ENCODE peak calls at places on chromosomes 11 and 22, in ten cellular contexts. M, S, E, R, Y, V, C, I, Z and L are unnamed samples.

GRCh38 chr11:77778118-77778517 is 42.4 kb downstream of the RSF1 start:
- DNase-seq in M (no peak), S (no peak), E (no peak), R (no peak), Y (no peak), V (no peak), C (no peak), I (no peak), Z (no peak), L (no peak)

GRCh38 chr11:2305862-2306823 is 4.3 kb downstream of the TSPAN32 start:
- DNase-seq in M (peak), S (no peak), E (peak), R (no peak), Y (no peak), V (peak), C (no peak), I (peak), Z (no peak), L (no peak)

GRCh38 chr11:45144126-45145082 is 2.0 kb upstream of the PRDM11 start:
- DNase-seq in M (no peak), S (no peak), E (no peak), R (no peak), Y (no peak), V (no peak), C (no peak), I (peak), Z (no peak), L (no peak)

GRCh38 chr11:57425565-57426438 is 1.1 kb downstream of the SLC43A3 start:
- DNase-seq in M (peak), S (no peak), E (peak), R (peak), Y (no peak), V (peak), C (no peak), I (peak), Z (no peak), L (peak)

GRCh38 chr22:27022741-27023373 is 365.5 kb downstream of the MIAT start:
- DNase-seq in M (no peak), S (no peak), E (no peak), R (no peak), Y (no peak), V (no peak), C (no peak), I (no peak), Z (no peak), L (no peak)

GRCh38 chr11:39975091-39975490 is 1484.4 kb downstream of the LRRC4C start:
- DNase-seq in M (no peak), S (no peak), E (no peak), R (no peak), Y (no peak), V (no peak), C (no peak), I (no peak), Z (no peak), L (no peak)

GRCh38 chr11:35148163-35148562 is 9.2 kb downstream of the CD44 start:
- DNase-seq in M (no peak), S (no peak), E (no peak), R (no peak), Y (no peak), V (no peak), C (no peak), I (no peak), Z (no peak), L (no peak)

GRCh38 chr22:28605362-28605761 is 74.3 kb downstream of the TTC28 start:
- DNase-seq in M (no peak), S (no peak), E (no peak), R (no peak), Y (no peak), V (no peak), C (no peak), I (no peak), Z (no peak), L (no peak)

GRCh38 chr11:130001491-130002351 is 914 bp downstream of the PRDM10 start:
- DNase-seq in M (no peak), S (peak), E (peak), R (no peak), Y (peak), V (peak), C (no peak), I (peak), Z (no peak), L (peak)

GRCh38 chr22:27801616-27802388 is at the start of gene MN1:
- DNase-seq in M (peak), S (peak), E (peak), R (no peak), Y (peak), V (peak), C (no peak), I (peak), Z (no peak), L (no peak)

GRCh38 chr22:48438791-48439559 is 1388.7 kb downstream of the BRD1 start:
- DNase-seq in M (no peak), S (no peak), E (no peak), R (no peak), Y (no peak), V (no peak), C (no peak), I (no peak), Z (no peak), L (no peak)

GRCh38 chr11:128190312-128190711 is 397.0 kb downstream of the ETS1 start:
- DNase-seq in M (no peak), S (no peak), E (no peak), R (no peak), Y (no peak), V (no peak), C (no peak), I (no peak), Z (no peak), L (no peak)

DNA sequence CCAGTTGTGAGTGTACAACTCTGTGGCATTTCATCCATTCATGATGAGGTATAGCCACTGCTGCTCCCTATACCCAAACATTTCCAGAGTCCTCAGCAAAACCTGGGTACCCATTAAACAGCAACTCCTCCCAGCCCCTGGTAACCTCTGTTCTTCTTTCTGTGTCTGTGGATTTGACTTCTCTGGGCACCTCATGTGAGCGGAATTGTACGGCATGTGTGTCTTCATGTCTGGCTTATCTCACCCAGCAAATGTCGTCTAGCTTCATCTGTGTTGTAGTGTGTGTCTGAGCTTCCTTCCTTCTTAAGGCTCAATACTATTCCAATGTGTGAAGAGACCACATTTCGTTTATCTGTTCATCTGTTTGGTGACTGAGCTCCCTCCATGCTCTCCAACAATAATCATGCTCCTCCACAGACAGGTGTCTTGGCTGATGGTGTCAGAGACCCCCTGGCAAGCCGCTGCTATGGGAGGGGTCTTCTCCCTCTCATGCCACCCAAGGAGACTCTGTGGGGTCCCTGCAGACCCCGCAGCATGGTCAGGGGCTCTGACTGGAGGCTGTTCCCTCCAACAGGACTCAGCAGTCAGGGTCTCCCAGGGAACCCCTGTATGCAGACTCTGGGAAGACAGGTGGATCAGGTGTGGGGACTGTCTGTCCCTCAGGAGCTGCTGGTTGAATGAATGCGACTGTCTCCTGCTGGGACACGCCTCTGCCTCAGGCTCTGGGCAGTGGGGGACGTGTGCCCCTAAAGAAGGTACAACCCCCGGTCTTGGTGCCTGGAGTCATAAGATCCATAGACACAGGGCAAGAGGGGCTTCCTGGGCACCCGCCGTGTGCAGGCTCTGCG is 52.7 kb downstream of the SMIM38 start:
- DNase-seq in M (peak), S (no peak), E (no peak), R (no peak), Y (no peak), V (no peak), C (no peak), I (peak), Z (no peak), L (no peak)
- TF ChIP-seq POLR2A in M (no peak), S (no peak), E (no peak), R (no peak), Y (no peak), V (no peak), C (no peak), I (no peak), Z (no peak), L (no peak)

DNA sequence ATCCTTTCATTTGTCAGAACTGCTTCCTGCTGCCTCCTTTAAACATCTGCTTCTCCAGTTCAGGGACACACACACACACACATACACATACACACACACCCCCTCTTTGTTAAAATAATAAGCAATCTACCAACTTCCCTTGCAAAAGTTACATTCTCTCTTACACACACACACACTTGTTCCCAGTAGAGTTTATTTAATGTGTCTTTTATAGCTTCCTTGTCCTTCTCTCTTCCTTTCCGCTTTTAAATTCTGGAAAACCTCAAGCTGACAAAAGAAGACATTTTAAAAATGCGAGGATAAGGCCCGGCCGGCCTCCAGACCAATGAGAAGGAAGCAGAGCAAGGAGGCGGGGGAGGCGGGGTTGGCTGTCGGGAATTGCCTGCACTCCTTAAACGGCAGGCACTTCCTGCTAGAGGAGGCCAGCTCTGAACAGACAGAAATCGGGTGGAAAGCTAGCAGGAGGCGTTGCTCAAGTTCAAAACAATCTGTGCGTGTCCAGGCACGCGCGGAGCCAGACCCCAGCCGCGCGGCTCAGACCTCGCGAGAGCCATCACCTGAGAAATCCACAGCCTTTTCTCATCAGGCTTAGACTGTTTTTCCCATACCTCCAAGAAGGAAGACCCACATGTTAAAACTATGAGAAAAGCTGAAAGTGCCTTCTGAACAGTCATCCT is 99.9 kb downstream of the MAML2 start:
- DNase-seq in M (peak), S (peak), E (peak), R (peak), Y (peak), V (peak), C (peak), I (peak), Z (peak), L (peak)
- TF ChIP-seq POLR2A in M (peak), S (no peak), E (peak), R (no peak), Y (no peak), V (peak), C (peak), I (no peak), Z (no peak), L (peak)

GRCh38 chr11:31102316-31102715 is 267.2 kb downstream of the DCDC1 start:
- DNase-seq in M (no peak), S (no peak), E (no peak), R (no peak), Y (no peak), V (no peak), C (no peak), I (no peak), Z (no peak), L (no peak)

GRCh38 chr11:31106963-31107576 is 262.5 kb downstream of the DCDC1 start:
- DNase-seq in M (peak), S (peak), E (peak), R (peak), Y (peak), V (no peak), C (peak), I (peak), Z (peak), L (no peak)

GRCh38 chr11:31106326-31106725 is 263.2 kb downstream of the DCDC1 start:
- DNase-seq in M (no peak), S (no peak), E (no peak), R (no peak), Y (no peak), V (no peak), C (no peak), I (no peak), Z (no peak), L (no peak)

GRCh38 chr11:31102875-31103274 is 266.7 kb downstream of the DCDC1 start:
- DNase-seq in M (no peak), S (no peak), E (no peak), R (no peak), Y (no peak), V (no peak), C (no peak), I (no peak), Z (no peak), L (no peak)
- TF ChIP-seq POLR2A in M (no peak), S (no peak), E (no peak), R (no peak), Y (no peak), V (no peak), C (no peak), I (no peak), Z (no peak), L (no peak)

GRCh38 chr22:40898850-40899357 is 37.0 kb upstream of the DNAJB7 start:
- DNase-seq in M (no peak), S (peak), E (no peak), R (no peak), Y (peak), V (no peak), C (no peak), I (no peak), Z (peak), L (no peak)
- TF ChIP-seq POLR2A in M (no peak), S (no peak), E (no peak), R (no peak), Y (no peak), V (no peak), C (no peak), I (no peak), Z (no peak), L (no peak)

GRCh38 chr11:420911-421321 is 6.1 kb upstream of the SIGIRR start:
- DNase-seq in M (no peak), S (no peak), E (no peak), R (no peak), Y (no peak), V (no peak), C (no peak), I (no peak), Z (no peak), L (no peak)
- TF ChIP-seq POLR2A in M (no peak), S (no peak), E (no peak), R (no peak), Y (no peak), V (no peak), C (no peak), I (no peak), Z (no peak), L (no peak)

GRCh38 chr11:16880184-16880583 is 134.0 kb downstream of the PLEKHA7 start:
- DNase-seq in M (no peak), S (no peak), E (no peak), R (no peak), Y (no peak), V (no peak), C (no peak), I (no peak), Z (no peak), L (no peak)
- TF ChIP-seq POLR2A in M (no peak), S (no peak), E (no peak), R (no peak), Y (no peak), V (no peak), C (no peak), I (no peak), Z (no peak), L (no peak)

GRCh38 chr11:61955416-61956135 is 5.4 kb downstream of the BEST1 start:
- DNase-seq in M (no peak), S (no peak), E (no peak), R (no peak), Y (peak), V (peak), C (peak), I (no peak), Z (no peak), L (no peak)
- TF ChIP-seq POLR2A in M (no peak), S (no peak), E (no peak), R (no peak), Y (no peak), V (peak), C (peak), I (no peak), Z (no peak), L (no peak)

GRCh38 chr11:76233936-76234703 is 27.8 kb upstream of the WNT11 start:
- DNase-seq in M (peak), S (no peak), E (peak), R (peak), Y (peak), V (peak), C (no peak), I (peak), Z (no peak), L (peak)

GRCh38 chr11:76233196-76233921 is 27.1 kb upstream of the WNT11 start:
- DNase-seq in M (no peak), S (no peak), E (no peak), R (no peak), Y (no peak), V (no peak), C (no peak), I (no peak), Z (no peak), L (no peak)

GRCh38 chr11:76236092-76237026 is 30.1 kb upstream of the WNT11 start:
- DNase-seq in M (no peak), S (peak), E (peak), R (no peak), Y (peak), V (no peak), C (no peak), I (no peak), Z (peak), L (no peak)

GRCh38 chr11:76235233-76236091 is 29.2 kb upstream of the WNT11 start:
- DNase-seq in M (peak), S (peak), E (peak), R (peak), Y (peak), V (peak), C (peak), I (peak), Z (peak), L (peak)

GRCh38 chr11:76234704-76235232 is 28.5 kb upstream of the WNT11 start:
- DNase-seq in M (no peak), S (peak), E (peak), R (peak), Y (peak), V (peak), C (no peak), I (peak), Z (no peak), L (no peak)
- TF ChIP-seq POLR2A in M (no peak), S (no peak), E (no peak), R (no peak), Y (no peak), V (no peak), C (no peak), I (no peak), Z (no peak), L (no peak)

GRCh38 chr11:123195182-123196059 is at the start of gene CLMP:
- DNase-seq in M (peak), S (peak), E (peak), R (no peak), Y (peak), V (peak), C (no peak), I (no peak), Z (no peak), L (peak)
- TF ChIP-seq POLR2A in M (no peak), S (no peak), E (no peak), R (no peak), Y (no peak), V (no peak), C (peak), I (no peak), Z (no peak), L (no peak)